ENCODE peak calls at places on chromosome 6, in six cellular contexts. P is breast epithelium, I is Panc1, O is GM12878, Q is HL-60, R is prostate gland. J is an unnamed sample.

GRCh38 chr6:355809-356208 is 35.7 kb upstream of the IRF4 start:
- DNase-seq in P (peak), I (no peak), O (no peak), Q (no peak), R (no peak), J (no peak)

GRCh38 chr6:159578629-159579028 is 114.4 kb downstream of the SOD2 start:
- DNase-seq in P (no peak), I (no peak), O (no peak), Q (no peak), R (no peak), J (no peak)

GRCh38 chr6:42315991-42316378 is 98.3 kb upstream of the MRPS10 start:
- DNase-seq in P (no peak), I (peak), O (no peak), Q (peak), R (no peak), J (no peak)

GRCh38 chr6:99521557-99522286 is 6.5 kb upstream of the USP45 start:
- DNase-seq in P (no peak), I (no peak), O (no peak), Q (no peak), R (no peak), J (no peak)

GRCh38 chr6:33428219-33428890 is 8.5 kb downstream of the SYNGAP1 start:
- DNase-seq in P (no peak), I (no peak), O (no peak), Q (peak), R (no peak), J (peak)

GRCh38 chr6:75812560-75812959 is 63.5 kb downstream of the MYO6 start:
- DNase-seq in P (no peak), I (no peak), O (no peak), Q (no peak), R (no peak), J (no peak)

GRCh38 chr6:137860394-137861005 is 6.6 kb upstream of the TNFAIP3 start:
- DNase-seq in P (no peak), I (no peak), O (no peak), Q (no peak), R (no peak), J (no peak)

GRCh38 chr6:159107451-159108260 is 61.5 kb upstream of the FNDC1 start:
- DNase-seq in P (no peak), I (no peak), O (no peak), Q (no peak), R (no peak), J (no peak)

GRCh38 chr6:11766589-11767450 is 11.8 kb downstream of the ADTRP start:
- DNase-seq in P (no peak), I (no peak), O (no peak), Q (no peak), R (no peak), J (no peak)

GRCh38 chr6:70857387-70858077 is 99.3 kb downstream of the B3GAT2 start:
- DNase-seq in P (no peak), I (no peak), O (peak), Q (no peak), R (no peak), J (no peak)

GRCh38 chr6:107460074-107460631 is 789 bp upstream of the PDSS2 start:
- DNase-seq in P (no peak), I (no peak), O (no peak), Q (peak), R (no peak), J (no peak)

GRCh38 chr6:41570270-41570615 is 24.1 kb downstream of the FOXP4 start:
- DNase-seq in P (no peak), I (no peak), O (no peak), Q (no peak), R (no peak), J (no peak)

GRCh38 chr6:153031335-153031955 is 28.9 kb upstream of the MTRF1L start:
- DNase-seq in P (no peak), I (no peak), O (no peak), Q (no peak), R (no peak), J (no peak)

GRCh38 chr6:90703383-90703782 is 116.5 kb upstream of the MAP3K7 start:
- DNase-seq in P (no peak), I (no peak), O (no peak), Q (no peak), R (no peak), J (no peak)

GRCh38 chr6:141398954-141399353 is 733.8 kb upstream of the GJE1 start:
- DNase-seq in P (no peak), I (no peak), O (no peak), Q (no peak), R (no peak), J (no peak)

GRCh38 chr6:158003910-158004695 is 22.4 kb downstream of the SYNJ2 start:
- DNase-seq in P (no peak), I (no peak), O (no peak), Q (no peak), R (no peak), J (no peak)

GRCh38 chr6:151284431-151285060 is 44.8 kb downstream of the AKAP12 start:
- DNase-seq in P (no peak), I (no peak), O (no peak), Q (no peak), R (no peak), J (no peak)

GRCh38 chr6:33749401-33749800 is 2.7 kb upstream of the IP6K3 start:
- DNase-seq in P (no peak), I (no peak), O (no peak), Q (no peak), R (no peak), J (no peak)

GRCh38 chr6:55405474-55406220 is 78.4 kb downstream of the GFRAL start:
- DNase-seq in P (no peak), I (no peak), O (no peak), Q (no peak), R (no peak), J (no peak)

GRCh38 chr6:147400968-147401367 is 107.5 kb upstream of the SAMD5 start:
- DNase-seq in P (no peak), I (no peak), O (no peak), Q (no peak), R (no peak), J (no peak)

GRCh38 chr6:79466222-79466834 is 70.9 kb downstream of the LCA5 start:
- DNase-seq in P (no peak), I (no peak), O (no peak), Q (no peak), R (no peak), J (no peak)

GRCh38 chr6:138727182-138727581 is 46.4 kb upstream of the CCDC28A start:
- DNase-seq in P (no peak), I (no peak), O (no peak), Q (no peak), R (no peak), J (no peak)

GRCh38 chr6:163904161-163904560 is 489.6 kb downstream of the QKI start:
- DNase-seq in P (no peak), I (no peak), O (no peak), Q (no peak), R (no peak), J (no peak)

GRCh38 chr6:104940881-104941693 is 15.8 kb upstream of the LIN28B start:
- DNase-seq in P (no peak), I (no peak), O (no peak), Q (no peak), R (no peak), J (peak)

GRCh38 chr6:41073968-41074691 is 1.4 kb downstream of the NFYA start:
- DNase-seq in P (no peak), I (no peak), O (no peak), Q (no peak), R (no peak), J (no peak)

GRCh38 chr6:89298680-89299450 is 16.2 kb downstream of the GABRR2 start:
- DNase-seq in P (no peak), I (no peak), O (peak), Q (no peak), R (no peak), J (no peak)

GRCh38 chr6:72425003-72425681 is 196.7 kb upstream of the KCNQ5 start:
- DNase-seq in P (no peak), I (no peak), O (no peak), Q (no peak), R (no peak), J (no peak)

GRCh38 chr6:1313755-1314503 is 2.0 kb downstream of the FOXQ1 start:
- DNase-seq in P (no peak), I (no peak), O (no peak), Q (no peak), R (peak), J (peak)

GRCh38 chr6:119643866-119644265 is 294.3 kb upstream of the MAN1A1 start:
- DNase-seq in P (no peak), I (no peak), O (no peak), Q (no peak), R (no peak), J (no peak)

GRCh38 chr6:118660218-118660569 is 8.8 kb upstream of the CEP85L start:
- DNase-seq in P (no peak), I (no peak), O (no peak), Q (no peak), R (peak), J (no peak)

DNA sequence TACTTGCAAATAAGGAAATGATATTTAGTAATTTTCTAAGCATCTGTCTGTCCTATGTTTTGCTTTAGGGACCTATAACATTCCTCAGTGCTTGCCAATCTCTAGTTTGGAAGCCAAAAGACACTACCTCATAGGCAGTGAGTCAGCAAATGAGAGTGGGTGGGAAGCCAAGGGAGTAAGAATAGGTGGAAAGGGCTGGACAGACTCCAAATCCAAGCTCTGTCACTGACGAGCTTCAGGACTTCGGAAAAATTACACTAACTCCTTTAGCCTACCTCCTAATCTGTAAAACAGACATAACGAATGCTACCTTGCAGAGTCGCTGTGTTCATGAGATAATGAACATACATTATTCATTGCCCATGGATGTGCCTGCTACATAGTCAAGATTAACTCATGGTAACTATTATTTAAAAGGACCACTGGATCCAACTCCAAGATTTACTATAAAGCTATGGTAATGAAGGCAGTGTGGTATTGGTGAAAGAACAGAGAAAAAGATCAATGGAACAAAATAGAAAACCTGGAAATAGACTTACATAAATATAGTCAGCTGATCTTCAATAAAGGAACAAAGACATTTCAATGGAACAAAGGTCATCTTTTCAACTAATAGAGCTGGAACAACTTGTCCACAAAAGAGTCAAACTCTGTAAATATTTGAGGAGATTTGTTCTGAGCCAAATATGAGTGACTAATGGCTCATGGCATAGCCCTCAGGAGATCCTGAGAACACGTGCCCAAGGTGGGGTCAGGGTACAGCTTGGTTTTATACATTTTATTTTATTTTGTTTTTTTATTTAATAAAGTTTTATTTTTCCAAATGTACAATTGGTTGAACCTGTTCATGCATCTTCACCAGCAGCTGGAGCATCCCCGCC is 64.1 kb downstream of the FAM50B start:
- DNase-seq in P (no peak), I (peak), O (no peak), Q (no peak), R (peak), J (peak)
- TF ChIP-seq POLR2AphosphoS5 in P (no peak), I (peak), O (no peak), Q (no peak), R (peak), J (peak)

GRCh38 chr6:156866181-156866862 is 89.1 kb downstream of the ARID1B start:
- DNase-seq in P (no peak), I (no peak), O (no peak), Q (no peak), R (peak), J (no peak)
- TF ChIP-seq CTCF in P (no peak), I (peak), O (no peak), Q (no peak), R (peak), J (no peak)

GRCh38 chr6:38012573-38012972 is 193.0 kb downstream of the ZFAND3 start:
- DNase-seq in P (no peak), I (peak), O (no peak), Q (peak), R (no peak), J (no peak)
- H3K4me3 ChIP-seq in P (no peak), I (no peak), O (no peak), Q (no peak), R (no peak), J (no peak)

GRCh38 chr6:53358440-53359087 is 9.8 kb upstream of the ELOVL5 start:
- DNase-seq in P (no peak), I (peak), O (no peak), Q (peak), R (no peak), J (no peak)
- TF ChIP-seq POLR2AphosphoS5 in P (no peak), I (no peak), O (no peak), Q (no peak), R (no peak), J (no peak)

GRCh38 chr6:160931378-160932343 is 59.9 kb upstream of the MAP3K4 start:
- DNase-seq in P (no peak), I (no peak), O (no peak), Q (no peak), R (no peak), J (no peak)
- TF ChIP-seq CTCF in P (no peak), I (no peak), O (no peak), Q (no peak), R (peak), J (no peak)

GRCh38 chr6:108731229-108731565 is 117.0 kb upstream of the ARMC2 start:
- DNase-seq in P (no peak), I (no peak), O (no peak), Q (no peak), R (no peak), J (no peak)

GRCh38 chr6:108727966-108728730 is 120.1 kb upstream of the ARMC2 start:
- DNase-seq in P (no peak), I (no peak), O (no peak), Q (no peak), R (no peak), J (no peak)

GRCh38 chr6:108732101-108732870 is 115.9 kb upstream of the ARMC2 start:
- DNase-seq in P (no peak), I (peak), O (no peak), Q (no peak), R (no peak), J (no peak)

GRCh38 chr6:108728826-108729225 is 119.4 kb upstream of the ARMC2 start:
- DNase-seq in P (no peak), I (no peak), O (no peak), Q (no peak), R (no peak), J (no peak)

DNA sequence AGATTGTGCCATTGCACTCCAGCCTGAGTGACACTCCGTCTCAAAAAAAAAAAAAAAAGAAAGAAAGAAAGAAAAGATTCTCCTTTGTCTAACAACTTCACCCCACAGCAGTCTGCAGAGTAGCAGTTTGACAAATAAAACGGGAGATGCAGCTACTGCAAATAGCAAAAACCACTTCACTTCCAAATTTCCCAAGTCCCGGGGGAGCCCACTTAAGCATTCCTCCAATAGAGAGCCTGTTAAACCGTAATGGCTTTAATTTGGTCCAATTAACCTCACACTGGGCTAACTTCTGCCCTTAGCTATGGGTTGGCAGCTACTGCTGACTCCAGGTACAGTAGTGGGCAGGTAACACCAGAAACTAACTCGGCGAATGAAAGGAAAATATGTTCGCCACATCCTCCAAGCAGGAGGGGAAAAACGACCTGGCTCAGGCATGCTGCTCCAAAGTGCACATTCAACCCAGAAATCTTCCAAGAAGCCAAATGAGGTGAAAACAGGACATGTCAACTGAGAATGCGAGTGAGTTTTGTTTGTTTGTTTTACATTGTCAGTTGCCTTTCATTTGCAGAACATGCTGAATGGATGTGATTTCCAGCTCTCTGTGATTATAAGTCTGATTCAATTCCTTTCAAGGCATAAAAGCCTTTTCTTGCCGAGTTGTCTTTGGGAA is 117.5 kb upstream of the ARMC2 start:
- DNase-seq in P (no peak), I (no peak), O (no peak), Q (no peak), R (no peak), J (no peak)
- H3K4me3 ChIP-seq in P (no peak), I (no peak), O (no peak), Q (no peak), R (no peak), J (no peak)

DNA sequence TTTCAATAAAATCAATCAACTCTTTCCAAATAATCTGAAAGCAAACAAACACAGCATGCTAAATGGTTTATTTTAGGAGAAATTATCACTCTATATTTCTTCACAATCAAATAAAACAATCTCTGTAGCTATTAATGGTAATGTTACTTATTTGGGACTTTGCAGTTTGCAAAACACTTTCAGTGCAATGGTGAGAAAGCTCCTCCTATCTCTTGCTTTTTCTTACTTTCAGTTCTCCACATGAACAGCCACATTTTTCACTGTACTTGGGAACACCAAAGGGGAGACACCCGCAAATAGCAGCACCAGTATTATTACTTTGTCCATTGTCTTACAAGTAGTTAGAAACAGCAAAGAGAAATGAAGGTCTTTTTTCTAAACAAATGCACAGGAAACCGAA is 92.4 kb downstream of the DST start:
- DNase-seq in P (no peak), I (no peak), O (no peak), Q (no peak), R (no peak), J (no peak)
- TF ChIP-seq POLR2AphosphoS5 in P (no peak), I (no peak), O (no peak), Q (no peak), R (no peak), J (no peak)

GRCh38 chr6:38935051-38935450 is 113.5 kb upstream of the GLP1R start:
- DNase-seq in P (no peak), I (no peak), O (no peak), Q (no peak), R (peak), J (no peak)

GRCh38 chr6:38937839-38938613 is 110.6 kb upstream of the GLP1R start:
- DNase-seq in P (no peak), I (no peak), O (no peak), Q (no peak), R (no peak), J (peak)

GRCh38 chr6:38929560-38929959 is 119.0 kb upstream of the GLP1R start:
- DNase-seq in P (no peak), I (no peak), O (no peak), Q (no peak), R (no peak), J (no peak)

GRCh38 chr6:38938741-38939140 is 109.8 kb upstream of the GLP1R start:
- DNase-seq in P (no peak), I (no peak), O (no peak), Q (no peak), R (no peak), J (no peak)

DNA sequence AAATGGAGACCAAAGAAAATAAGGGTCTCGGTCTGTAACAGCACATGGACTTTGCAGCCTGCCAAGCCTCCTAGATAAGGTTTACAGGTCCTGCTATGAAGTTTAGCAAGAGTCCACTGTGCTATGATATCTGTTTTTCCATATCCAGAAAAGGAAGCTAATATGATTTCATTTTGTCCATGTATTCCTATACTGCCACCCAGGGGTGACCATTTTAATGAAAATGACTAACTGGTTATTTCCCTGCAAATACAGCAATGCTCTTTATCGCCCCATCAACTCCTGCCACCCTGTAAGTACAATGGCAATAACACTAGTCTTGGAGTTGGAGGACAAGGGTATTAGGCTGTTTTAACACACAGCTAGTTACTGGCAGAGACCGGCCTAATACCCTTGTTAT is 115.2 kb upstream of the GLP1R start:
- DNase-seq in P (no peak), I (no peak), O (no peak), Q (peak), R (no peak), J (no peak)
- TF ChIP-seq CTCF in P (no peak), I (peak), O (no peak), Q (no peak), R (peak), J (peak)